ENCODE peak calls at places on chromosomes 5 and 9, in four cellular contexts. L is lung, D is adipocyte, V is GM23248. C is an unnamed sample. For H3K27me3, the result is how much of the 10 kb centered on the place peaks cover.

GRCh38 chr5:108953940-108954339 is 206.2 kb downstream of the FER start:
- DNase-seq in L (no peak), D (no peak), V (no peak), C (no peak)

GRCh38 chr9:71608825-71609452 is 159.4 kb downstream of the CEMIP2 start:
- DNase-seq in L (no peak), D (peak), V (no peak), C (peak)

GRCh38 chr5:65262590-65263189 is 219.0 kb downstream of the ADAMTS6 start:
- DNase-seq in L (no peak), D (peak), V (peak), C (peak)

GRCh38 chr9:2341956-2342355 is 279.6 kb upstream of the VLDLR start:
- DNase-seq in L (no peak), D (no peak), V (no peak), C (no peak)

GRCh38 chr5:77155179-77155839 is 55.2 kb upstream of the PDE8B start:
- DNase-seq in L (no peak), D (no peak), V (no peak), C (no peak)

GRCh38 chr9:129109504-129109903 is 1.1 kb downstream of the CRAT start:
- DNase-seq in L (no peak), D (peak), V (peak), C (no peak)

GRCh38 chr9:34392511-34392910 is 15.8 kb upstream of the MYORG start:
- DNase-seq in L (no peak), D (no peak), V (no peak), C (no peak)

GRCh38 chr5:167244583-167244982 is 1046.9 kb upstream of the WWC1 start:
- DNase-seq in L (no peak), D (peak), V (no peak), C (no peak)

GRCh38 chr5:1707467-1707866 is 92.2 kb downstream of the MRPL36 start:
- DNase-seq in L (peak), D (no peak), V (no peak), C (no peak)

GRCh38 chr9:107954303-107954702 is 464.7 kb upstream of the KLF4 start:
- DNase-seq in L (no peak), D (no peak), V (no peak), C (no peak)

GRCh38 chr5:102975040-102975439 is 144.9 kb downstream of the GIN1 start:
- DNase-seq in L (no peak), D (no peak), V (peak), C (no peak)

GRCh38 chr5:76104027-76104426 is 20.8 kb downstream of the SV2C start:
- DNase-seq in L (no peak), D (peak), V (peak), C (peak)

GRCh38 chr9:120151149-120151548 is 428.8 kb downstream of the CDK5RAP2 start:
- DNase-seq in L (no peak), D (no peak), V (no peak), C (no peak)

GRCh38 chr9:127961613-127962150 is 19.1 kb downstream of the EEIG1 start:
- DNase-seq in L (no peak), D (no peak), V (no peak), C (no peak)

GRCh38 chr5:37721447-37721871 is 118.4 kb downstream of the GDNF start:
- DNase-seq in L (no peak), D (peak), V (peak), C (peak)

DNA sequence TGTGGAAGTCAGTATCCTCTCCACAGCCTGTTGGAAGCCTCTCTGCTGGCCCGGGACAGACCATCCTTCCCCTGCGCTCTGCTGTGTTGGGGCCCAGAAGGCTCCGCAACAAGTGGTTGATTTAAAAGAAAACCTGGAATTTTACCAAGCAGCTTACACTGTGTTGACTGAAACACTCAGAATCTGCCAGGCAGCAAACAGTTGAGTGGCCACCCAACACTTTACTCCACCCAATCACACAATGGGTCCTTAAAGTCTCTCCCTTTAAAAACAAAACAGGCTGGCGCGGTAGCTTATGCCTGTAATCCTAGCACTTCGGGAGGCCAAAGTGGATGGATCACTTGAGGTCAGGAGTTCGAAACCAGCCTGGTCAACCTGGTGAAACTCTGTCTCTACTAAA is 28.0 kb upstream of the DMRT3 start:
- DNase-seq in L (peak), D (no peak), V (no peak), C (no peak)
- H3K27me3 ChIP-seq in L (under half), D (under half), V (under half), C (under half)

DNA sequence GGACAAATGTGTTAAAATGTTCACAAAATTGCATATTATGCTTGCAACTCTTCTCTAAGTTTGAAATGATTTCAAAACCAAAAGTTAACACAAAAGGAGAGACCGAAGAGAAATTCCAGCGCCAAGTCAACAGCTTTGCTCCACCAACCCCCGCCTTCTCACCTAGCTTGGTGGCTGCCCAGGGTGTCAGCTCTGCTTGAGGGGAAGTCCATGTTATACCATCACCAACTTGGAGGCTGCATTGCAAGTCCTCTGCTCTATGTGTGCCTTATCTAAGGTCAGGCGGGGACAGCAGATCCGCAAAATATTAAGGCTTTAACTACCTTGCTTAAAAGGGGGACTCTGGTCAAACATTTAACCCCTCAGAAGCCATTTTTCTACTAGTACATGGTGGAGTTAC is 14.6 kb downstream of the CCNJL start:
- DNase-seq in L (no peak), D (no peak), V (no peak), C (no peak)
- H3K27me3 ChIP-seq in L (under half), D (under half), V (under half), C (under half)

DNA sequence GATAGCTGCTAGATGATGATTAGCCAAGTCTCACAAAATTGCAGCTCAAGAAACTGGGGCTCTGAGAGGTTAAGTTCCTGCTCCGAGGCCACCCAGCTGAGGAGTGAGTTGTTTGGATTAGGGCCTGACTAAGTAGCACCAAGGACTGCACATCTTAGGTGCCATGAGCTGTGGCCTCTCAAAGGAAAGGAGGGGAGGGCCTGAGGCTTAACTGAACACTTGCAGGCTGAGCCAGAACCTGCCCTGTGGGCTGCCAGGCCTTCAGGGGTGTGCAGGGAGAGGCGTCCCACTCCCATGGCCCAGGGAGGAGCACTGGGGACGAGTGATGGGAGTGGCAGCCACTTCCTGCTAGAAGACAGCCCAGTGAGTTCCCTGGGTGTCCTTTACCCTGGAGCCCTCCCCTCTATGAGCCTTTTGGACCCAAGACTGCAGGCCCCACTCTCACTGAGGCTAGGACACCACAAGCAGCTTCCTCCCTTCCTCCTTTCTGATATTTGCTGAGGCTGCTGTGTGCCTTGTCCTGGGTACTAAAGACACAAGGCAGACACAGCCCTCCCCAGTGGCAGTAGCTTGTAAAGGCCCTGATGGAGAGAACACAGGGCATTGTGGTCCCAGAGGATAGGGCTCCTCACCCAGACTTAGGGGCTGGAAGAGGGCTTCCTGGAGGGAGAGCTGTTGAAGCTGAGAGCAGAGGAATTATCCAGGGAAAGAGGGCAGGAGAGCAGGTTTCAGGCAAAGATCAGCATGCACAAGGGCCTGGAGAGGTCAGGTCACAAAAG is 22.1 kb downstream of the LMX1B start:
- DNase-seq in L (no peak), D (no peak), V (no peak), C (no peak)
- H3K27me3 ChIP-seq in L (under half), D (half or more), V (under half), C (half or more)

GRCh38 chr5:80031109-80031508 is 4.0 kb upstream of the THBS4 start:
- DNase-seq in L (no peak), D (no peak), V (no peak), C (no peak)
- H3K27me3 ChIP-seq in L (under half), D (under half), V (under half), C (under half)

GRCh38 chr9:96113045-96113444 is 188.9 kb downstream of the HSD17B3 start:
- DNase-seq in L (no peak), D (no peak), V (no peak), C (no peak)
- H3K27me3 ChIP-seq in L (under half), D (under half), V (under half), C (under half)

DNA sequence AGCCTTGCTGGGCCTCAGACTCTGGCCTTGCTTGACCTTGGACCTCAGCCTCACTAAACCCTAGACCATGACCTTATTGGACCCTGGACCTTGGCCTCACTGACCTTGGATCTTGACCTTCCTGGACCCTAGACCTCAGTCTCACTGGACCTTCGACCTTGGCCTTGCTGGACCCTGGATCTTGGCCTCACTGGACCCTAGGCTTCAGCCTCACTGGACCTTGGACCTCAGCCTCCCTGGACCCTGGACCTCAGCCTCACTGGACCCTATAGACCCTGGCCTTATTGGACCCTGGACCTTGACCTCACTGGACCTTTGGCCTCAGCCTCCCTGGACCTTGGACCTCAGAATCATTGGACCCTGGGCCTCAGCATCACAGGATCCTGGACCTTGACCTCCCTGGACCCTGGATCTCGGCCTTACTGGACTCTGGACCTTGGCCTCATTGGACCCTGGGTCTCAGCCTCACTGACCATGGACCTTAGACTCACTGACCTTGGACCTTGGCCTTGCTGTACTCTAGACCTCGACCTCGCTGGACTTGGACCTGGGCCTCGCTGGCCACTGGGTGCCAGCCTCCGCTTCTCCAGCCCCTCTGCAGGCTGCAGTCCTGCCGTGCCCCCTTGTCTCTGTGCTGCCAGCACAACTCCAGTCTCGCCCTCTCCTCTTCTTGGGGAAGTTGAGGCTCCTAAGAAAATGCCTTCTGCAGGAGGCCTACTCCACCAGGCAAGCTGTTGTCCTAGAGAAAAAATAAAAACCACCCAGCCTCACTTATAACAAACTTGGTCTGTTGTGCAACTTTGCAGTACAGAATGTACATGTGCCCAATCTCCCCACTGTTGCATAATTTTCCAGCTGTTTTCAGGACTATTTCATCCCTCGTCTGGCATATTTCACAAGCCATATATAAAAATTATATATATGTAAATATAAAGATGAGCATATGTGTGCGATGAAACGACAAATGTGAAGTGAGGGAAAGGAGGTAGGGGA is 11.0 kb upstream of the ADAMTS2 start:
- DNase-seq in L (no peak), D (peak), V (peak), C (peak)
- H3K27me3 ChIP-seq in L (under half), D (under half), V (under half), C (under half)

DNA sequence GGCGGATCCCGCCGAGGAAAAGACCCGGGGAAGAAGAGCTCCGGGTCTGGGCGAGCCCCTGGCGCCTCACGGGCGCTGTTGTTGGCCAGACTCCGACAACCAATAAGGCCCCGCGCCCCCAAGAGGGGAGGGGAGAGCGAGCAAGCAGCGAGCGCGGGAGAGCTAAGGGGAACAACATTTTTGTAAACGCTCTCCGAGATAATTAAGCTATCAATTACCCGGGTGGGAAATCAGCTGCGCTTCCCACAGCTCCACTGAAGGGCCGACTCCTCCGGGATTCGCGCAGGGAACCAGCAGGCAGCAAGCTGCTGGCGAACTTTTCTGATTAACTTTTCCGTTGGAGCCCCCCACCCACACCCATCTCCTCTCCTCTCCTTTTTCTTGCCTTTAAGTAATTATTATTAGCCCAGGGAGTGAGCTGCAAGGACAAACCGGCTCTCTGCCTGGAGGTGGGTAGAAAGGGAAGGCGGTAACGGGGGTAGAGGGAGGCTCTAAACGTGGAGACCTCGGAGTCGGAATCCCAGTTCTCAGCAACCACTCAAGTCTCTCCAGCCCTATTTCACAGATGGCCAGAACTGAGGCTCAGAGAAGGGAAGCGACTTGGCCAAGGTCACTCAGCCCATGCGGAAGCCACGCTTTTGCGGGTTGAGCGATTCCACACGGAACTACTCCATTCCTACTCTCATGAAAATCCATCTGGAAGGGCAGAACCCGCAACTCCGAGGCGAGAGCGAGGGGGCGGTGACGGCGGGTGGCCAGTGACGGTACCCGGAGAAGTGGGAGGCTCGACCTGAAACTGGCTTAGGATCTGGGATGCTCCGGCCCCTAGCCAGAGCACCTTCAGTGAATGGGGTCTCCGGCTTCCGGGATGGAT is 1.3 kb downstream of the ASTN2 start:
- DNase-seq in L (no peak), D (no peak), V (no peak), C (no peak)
- H3K27me3 ChIP-seq in L (under half), D (half or more), V (half or more), C (under half)

DNA sequence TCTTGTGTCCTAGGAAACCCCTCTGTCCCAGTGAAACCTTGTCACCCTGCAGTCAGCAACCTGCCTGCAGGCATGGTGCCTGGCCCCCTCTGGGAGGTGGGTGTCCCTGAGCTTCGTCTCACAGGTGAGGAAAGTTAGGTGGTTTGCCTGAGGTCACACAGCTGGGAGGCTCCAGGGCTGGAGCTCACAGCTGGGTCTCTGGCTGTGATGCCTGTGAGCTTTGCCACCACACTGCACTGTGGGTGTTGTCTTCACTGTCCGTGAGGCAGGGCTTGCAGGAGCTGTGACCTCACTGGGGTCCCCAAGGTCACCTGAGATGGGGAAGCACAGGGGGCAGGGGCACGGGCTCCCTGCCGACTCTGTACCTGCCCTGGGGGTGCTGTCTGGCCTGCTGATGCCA is 14.2 kb downstream of the PLPP7 start:
- DNase-seq in L (no peak), D (no peak), V (no peak), C (no peak)
- H3K27me3 ChIP-seq in L (under half), D (under half), V (under half), C (under half)

GRCh38 chr9:97848237-97848581 is 4.8 kb upstream of the FOXE1 start:
- DNase-seq in L (no peak), D (no peak), V (no peak), C (no peak)
- H3K27me3 ChIP-seq in L (under half), D (half or more), V (half or more), C (half or more)

GRCh38 chr9:130660683-130661460 is 3.5 kb upstream of the PRDM12 start:
- DNase-seq in L (no peak), D (peak), V (peak), C (no peak)

GRCh38 chr9:130660326-130660682 is 4.1 kb upstream of the PRDM12 start:
- DNase-seq in L (no peak), D (no peak), V (no peak), C (no peak)

GRCh38 chr9:130658893-130659698 is 5.3 kb upstream of the PRDM12 start:
- DNase-seq in L (no peak), D (no peak), V (no peak), C (no peak)

GRCh38 chr9:130661461-130662098 is 2.8 kb upstream of the PRDM12 start:
- DNase-seq in L (no peak), D (peak), V (no peak), C (no peak)

GRCh38 chr9:130659699-130660248 is 4.6 kb upstream of the PRDM12 start:
- DNase-seq in L (no peak), D (peak), V (no peak), C (no peak)
- H3K27me3 ChIP-seq in L (under half), D (half or more), V (half or more), C (half or more)